ENCODE peak calls at places on chromosomes 12 and 14, in five cellular contexts. Q is Daoy; B is NCI-H510A treated with DMSO at 0.1 percent for 48 hours; P is CD8-positive, alpha-beta memory T cell; F is NCI-H1105 treated with DMSO at 0.1 percent for 48 hours. J is an unnamed sample.

GRCh38 chr14:23381017-23381375 is 4.2 kb downstream of the CMTM5 start:
- DNase-seq in Q (no peak), B (no peak), P (no peak), F (no peak), J (no peak)

GRCh38 chr12:49059063-49059384 is 1.6 kb downstream of the KMT2D start:
- DNase-seq in Q (no peak), B (no peak), P (no peak), F (no peak), J (no peak)

GRCh38 chr12:63770375-63770774 is 9.3 kb upstream of the RXYLT1 start:
- DNase-seq in Q (no peak), B (no peak), P (no peak), F (no peak), J (no peak)

GRCh38 chr14:36662543-36663403 is 1.1 kb downstream of the PAX9 start:
- DNase-seq in Q (peak; percentile 80), B (no peak), P (no peak), F (peak; percentile 59), J (peak; percentile 56)

GRCh38 chr12:9843416-9843815 is 16.1 kb downstream of the KLRF1 start:
- DNase-seq in Q (no peak), B (no peak), P (no peak), F (no peak), J (no peak)

GRCh38 chr12:63151898-63152700 is 1.1 kb upstream of the AVPR1A start:
- DNase-seq in Q (peak; percentile 72), B (peak; percentile 88), P (no peak), F (peak; percentile 79), J (peak; percentile 42)

GRCh38 chr14:28773917-28774691 is 7.5 kb downstream of the FOXG1 start:
- DNase-seq in Q (peak; percentile 90), B (peak; percentile 47), P (no peak), F (peak; percentile 73), J (no peak)

GRCh38 chr12:105574056-105574715 is 243.7 kb downstream of the C12orf75 start:
- DNase-seq in Q (peak; percentile 30), B (no peak), P (no peak), F (peak; percentile 15), J (no peak)

GRCh38 chr12:123780956-123781355 is 18.9 kb downstream of the DNAH10 start:
- DNase-seq in Q (no peak), B (no peak), P (no peak), F (no peak), J (no peak)

GRCh38 chr14:104349950-104350349 is 211.6 kb downstream of the KIF26A start:
- DNase-seq in Q (peak; percentile 2), B (no peak), P (no peak), F (no peak), J (no peak)

GRCh38 chr14:78595797-78596196 is 425.6 kb downstream of the NRXN3 start:
- DNase-seq in Q (no peak), B (peak; percentile 57), P (no peak), F (peak; percentile 37), J (no peak)

GRCh38 chr14:70888151-70888499 is 19.1 kb upstream of the PCNX1 start:
- DNase-seq in Q (no peak), B (no peak), P (no peak), F (no peak), J (no peak)

GRCh38 chr12:29552324-29552927 is 54.9 kb upstream of the OVCH1 start:
- DNase-seq in Q (peak; percentile 68), B (peak; percentile 32), P (peak; percentile 69), F (peak; percentile 66), J (peak; percentile 11)

GRCh38 chr14:32620303-32620702 is 291.2 kb downstream of the AKAP6 start:
- DNase-seq in Q (peak; percentile 11), B (no peak), P (no peak), F (no peak), J (peak; percentile 42)

GRCh38 chr12:80422549-80422948 is 21.5 kb upstream of the PTPRQ start:
- DNase-seq in Q (no peak), B (no peak), P (no peak), F (no peak), J (no peak)

GRCh38 chr12:54404061-54405004 is 14.7 kb downstream of the ITGA5 start:
- DNase-seq in Q (peak; percentile 48), B (peak; percentile 19), P (peak; percentile 76), F (peak; percentile 22), J (peak; percentile 46)

GRCh38 chr12:127677537-127678131 is 589.3 kb upstream of the TMEM132C start:
- DNase-seq in Q (peak; percentile 80), B (peak; percentile 89), P (no peak), F (peak; percentile 59), J (peak; percentile 65)

GRCh38 chr12:94244165-94245133 is 96.1 kb downstream of the PLXNC1 start:
- DNase-seq in Q (peak; percentile 63), B (no peak), P (peak; percentile 64), F (no peak), J (peak; percentile 38)

GRCh38 chr14:65415613-65416012 is 3.1 kb downstream of the FUT8 start:
- DNase-seq in Q (no peak), B (no peak), P (no peak), F (no peak), J (no peak)

GRCh38 chr12:104197264-104197663 is 18.3 kb upstream of the TXNRD1 start:
- DNase-seq in Q (no peak), B (no peak), P (no peak), F (no peak), J (no peak)

GRCh38 chr12:98686603-98687002 is 41.5 kb downstream of the APAF1 start:
- DNase-seq in Q (no peak), B (no peak), P (no peak), F (no peak), J (no peak)

GRCh38 chr12:113056631-113057488 is at the start of gene DTX1:
- DNase-seq in Q (peak; percentile 26), B (no peak), P (no peak), F (peak; percentile 33), J (no peak)

GRCh38 chr12:120835657-120836056 is 68.5 kb downstream of the SPPL3 start:
- DNase-seq in Q (no peak), B (no peak), P (no peak), F (no peak), J (no peak)

GRCh38 chr14:103623883-103624482 is 5.0 kb upstream of the KLC1 start:
- DNase-seq in Q (no peak), B (no peak), P (no peak), F (no peak), J (no peak)

GRCh38 chr12:80582431-80582830 is 125.0 kb upstream of the MYF6 start:
- DNase-seq in Q (no peak), B (no peak), P (no peak), F (no peak), J (no peak)

GRCh38 chr12:52260351-52261210 is 13.9 kb upstream of the KRT86 start:
- DNase-seq in Q (peak; percentile 45), B (no peak), P (no peak), F (no peak), J (peak; percentile 52)

GRCh38 chr14:90577661-90578282 is 180.9 kb downstream of the CALM1 start:
- DNase-seq in Q (no peak), B (no peak), P (peak; percentile 41), F (no peak), J (no peak)

GRCh38 chr12:57896437-57897201 is 44.7 kb upstream of the ATP23 start:
- DNase-seq in Q (peak; percentile 62), B (peak; percentile 75), P (no peak), F (no peak), J (peak; percentile 38)

GRCh38 chr12:127785535-127785934 is 481.4 kb upstream of the TMEM132C start:
- DNase-seq in Q (peak; percentile 70), B (no peak), P (no peak), F (no peak), J (peak; percentile 33)

GRCh38 chr12:20757-21156 is 45.8 kb upstream of the IQSEC3 start:
- DNase-seq in Q (no peak), B (no peak), P (peak; percentile 30), F (no peak), J (no peak)

GRCh38 chr12:121794532-121795028 is 1.1 kb upstream of the RHOF start:
- DNase-seq in Q (peak; percentile 63), B (no peak), P (peak; percentile 80), F (no peak), J (no peak)

GRCh38 chr14:105776924-105777323 is 250.5 kb downstream of the TMEM121 start:
- DNase-seq in Q (no peak), B (no peak), P (no peak), F (no peak), J (no peak)

GRCh38 chr12:104669057-104669770 is 212.5 kb downstream of the CHST11 start:
- DNase-seq in Q (peak; percentile 15), B (peak; percentile 75), P (no peak), F (peak; percentile 79), J (no peak)

GRCh38 chr12:19130224-19131019 is 889 bp downstream of the PLEKHA5 start:
- DNase-seq in Q (peak; percentile 60), B (peak; percentile 31), P (peak; percentile 48), F (peak; percentile 38), J (peak; percentile 54)

GRCh38 chr12:69904761-69905160 is 79.7 kb downstream of the MYRFL start:
- DNase-seq in Q (no peak), B (no peak), P (no peak), F (no peak), J (no peak)

GRCh38 chr14:73746540-73747385 is 32.6 kb upstream of the PNMA1 start:
- DNase-seq in Q (no peak), B (no peak), P (no peak), F (no peak), J (no peak)

GRCh38 chr12:1993871-1994371 is 10.3 kb downstream of the DCP1B start:
- DNase-seq in Q (peak; percentile 58), B (no peak), P (peak; percentile 59), F (no peak), J (peak; percentile 52)

J was measured in HT1080.